ENCODE peak calls at places on chromosome 13, in seven cellular contexts. Q, D, X, Y, A, E and Z are unnamed samples.

GRCh38 chr13:85970727-85971126 is 171.5 kb upstream of the SLITRK6 start:
- DNase-seq in X (no peak), D (no peak), A (no peak), Q (no peak), Y (no peak), E (no peak), Z (no peak)

GRCh38 chr13:33859691-33860303 is 41.8 kb downstream of the RFC3 start:
- DNase-seq in E (no peak), Y (no peak), A (no peak), Q (peak; percentile 92), D (no peak), X (no peak), Z (no peak)

GRCh38 chr13:113854238-113855011 is 9.5 kb downstream of the GAS6 start:
- DNase-seq in D (peak; percentile 82), X (peak; percentile 61), Y (no peak), Q (no peak), E (peak; percentile 13), A (no peak), Z (peak; percentile 9)

GRCh38 chr13:53001444-53001843 is 27.2 kb upstream of the OLFM4 start:
- DNase-seq in D (no peak), A (no peak), Y (no peak), Q (no peak), E (no peak), X (no peak), Z (no peak)

GRCh38 chr13:79282976-79283375 is 123.1 kb downstream of the RBM26 start:
- DNase-seq in A (no peak), D (no peak), X (no peak), E (no peak), Q (peak; percentile 48), Y (no peak), Z (no peak)

GRCh38 chr13:113853518-113854237 is 10.2 kb downstream of the GAS6 start:
- DNase-seq in E (peak; percentile 8), A (no peak), Y (no peak), D (peak; percentile 65), X (peak; percentile 76), Q (no peak), Z (no peak)

GRCh38 chr13:40813662-40814454 is 24.4 kb downstream of the SLC25A15 start:
- DNase-seq in D (no peak), Y (no peak), E (peak; percentile 46), A (no peak), X (no peak), Q (peak; percentile 11), Z (peak; percentile 8)

GRCh38 chr13:47680752-47681151 is 320.3 kb downstream of the SUCLA2 start:
- DNase-seq in E (no peak), A (no peak), Q (peak; percentile 21), X (no peak), Y (no peak), D (no peak), Z (no peak)

GRCh38 chr13:105069106-105069505 is 1466.4 kb downstream of the EFNB2 start:
- DNase-seq in X (no peak), E (no peak), Q (no peak), A (no peak), D (no peak), Y (no peak), Z (no peak)

GRCh38 chr13:30748717-30749116 is 13.4 kb downstream of the ALOX5AP start:
- DNase-seq in A (no peak), Q (no peak), X (no peak), Y (no peak), E (no peak), D (no peak), Z (no peak)

GRCh38 chr13:79450110-79450509 is 30.8 kb upstream of the NDFIP2 start:
- DNase-seq in E (no peak), Y (no peak), D (no peak), Q (no peak), X (no peak), A (no peak), Z (no peak)

GRCh38 chr13:52845766-52846566 is 2.5 kb downstream of the PCDH8 start:
- DNase-seq in X (no peak), A (no peak), D (no peak), Y (no peak), Q (no peak), E (peak; percentile 23), Z (peak; percentile 78)

GRCh38 chr13:113532156-113532806 is 41.8 kb upstream of the DCUN1D2 start:
- DNase-seq in Y (peak; percentile 56), E (no peak), X (no peak), Q (peak; percentile 24), D (peak; percentile 57), A (no peak), Z (no peak)

GRCh38 chr13:63381078-63381859 is 1965.6 kb upstream of the PCDH20 start:
- DNase-seq in Q (peak; percentile 0), D (no peak), A (no peak), E (no peak), X (no peak), Y (no peak), Z (no peak)

GRCh38 chr13:88857256-88857655 is 1186.1 kb downstream of the SLITRK5 start:
- DNase-seq in E (no peak), D (no peak), A (no peak), Q (no peak), Y (no peak), X (no peak), Z (no peak)

GRCh38 chr13:113179374-113180230 is 21.2 kb downstream of the PROZ start:
- DNase-seq in E (no peak), D (no peak), X (no peak), A (no peak), Y (no peak), Q (no peak), Z (no peak)

GRCh38 chr13:52848455-52849190 is at the start of gene PCDH8:
- DNase-seq in X (no peak), A (no peak), E (no peak), Q (no peak), Y (no peak), D (no peak), Z (peak; percentile 69)

GRCh38 chr13:56864451-56864850 is 276.3 kb upstream of the PRR20A start:
- DNase-seq in Q (no peak), X (no peak), E (no peak), D (no peak), Y (no peak), A (no peak), Z (no peak)

GRCh38 chr13:102584423-102584822 is 12.4 kb upstream of the TPP2 start:
- DNase-seq in X (no peak), D (no peak), E (no peak), Q (no peak), Y (no peak), A (no peak), Z (no peak)

GRCh38 chr13:43095771-43096719 is 72.7 kb downstream of the DNAJC15 start:
- DNase-seq in Q (no peak), X (no peak), Y (no peak), E (no peak), A (no peak), D (no peak), Z (no peak)

GRCh38 chr13:23584275-23584674 is 14.1 kb downstream of the TNFRSF19 start:
- DNase-seq in Q (no peak), D (no peak), A (no peak), X (no peak), E (no peak), Y (no peak), Z (no peak)

GRCh38 chr13:23583491-23583890 is 13.3 kb downstream of the TNFRSF19 start:
- DNase-seq in A (no peak), E (no peak), Y (no peak), X (no peak), Q (no peak), D (no peak), Z (no peak)

GRCh38 chr13:23579072-23579885 is 9.1 kb downstream of the TNFRSF19 start:
- DNase-seq in Q (peak; percentile 82), D (peak; percentile 93), X (peak; percentile 93), A (peak; percentile 39), E (peak; percentile 94), Y (peak; percentile 94), Z (peak; percentile 98)

GRCh38 chr13:23578411-23579071 is 8.3 kb downstream of the TNFRSF19 start:
- DNase-seq in D (peak; percentile 83), Q (peak; percentile 70), E (peak; percentile 84), Y (peak; percentile 82), A (no peak), X (peak; percentile 77), Z (peak; percentile 94)

DNA sequence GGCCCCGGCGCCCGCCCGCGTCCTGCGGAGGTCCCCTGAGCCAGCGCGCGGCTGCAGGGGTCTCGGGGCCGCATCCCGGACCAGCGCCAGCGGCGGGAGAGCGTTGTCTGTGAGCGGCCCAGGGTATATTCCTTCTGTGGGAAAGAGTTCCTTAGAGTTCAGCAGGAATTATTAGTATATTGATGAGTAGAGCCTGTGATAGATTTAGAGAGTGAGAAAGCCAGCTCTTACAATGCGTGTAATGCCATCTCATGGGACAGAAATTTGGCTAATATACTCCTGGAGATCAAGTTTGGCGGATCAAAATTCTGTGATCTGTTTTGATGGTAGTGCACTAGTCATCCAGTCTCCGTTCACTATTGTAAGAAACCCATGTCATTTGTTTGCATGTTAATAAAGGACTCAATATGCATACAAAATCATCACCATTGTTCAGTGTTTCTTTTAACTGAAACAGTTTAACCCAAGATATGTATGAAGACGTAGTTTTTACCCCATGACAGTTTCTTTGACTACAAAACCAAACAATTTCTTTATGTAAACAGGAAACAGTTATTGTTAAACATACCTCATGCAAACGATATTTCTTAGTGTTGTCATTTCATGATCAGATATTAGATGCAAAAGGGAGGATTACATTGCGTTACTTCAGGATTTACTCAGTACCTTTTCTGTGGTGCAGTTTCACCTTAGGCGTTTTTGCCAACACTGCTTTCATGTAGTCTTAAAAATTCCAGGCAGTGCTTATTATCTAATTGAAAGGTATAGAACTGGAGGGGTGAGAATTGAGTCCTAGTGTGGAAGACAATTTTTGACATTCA is 9.9 kb downstream of the TNFRSF19 start:
- DNase-seq in Y (no peak), E (no peak), X (no peak), A (no peak), D (no peak), Q (no peak), Z (no peak)
- H3K9me3 ChIP-seq in Y (no peaks in the 10 kb centered on the region), E (no peaks in the 10 kb centered on the region), X (no peaks in the 10 kb centered on the region), A (no peaks in the 10 kb centered on the region), D (no peaks in the 10 kb centered on the region), Q (no peaks in the 10 kb centered on the region), Z (no peaks in the 10 kb centered on the region)

DNA sequence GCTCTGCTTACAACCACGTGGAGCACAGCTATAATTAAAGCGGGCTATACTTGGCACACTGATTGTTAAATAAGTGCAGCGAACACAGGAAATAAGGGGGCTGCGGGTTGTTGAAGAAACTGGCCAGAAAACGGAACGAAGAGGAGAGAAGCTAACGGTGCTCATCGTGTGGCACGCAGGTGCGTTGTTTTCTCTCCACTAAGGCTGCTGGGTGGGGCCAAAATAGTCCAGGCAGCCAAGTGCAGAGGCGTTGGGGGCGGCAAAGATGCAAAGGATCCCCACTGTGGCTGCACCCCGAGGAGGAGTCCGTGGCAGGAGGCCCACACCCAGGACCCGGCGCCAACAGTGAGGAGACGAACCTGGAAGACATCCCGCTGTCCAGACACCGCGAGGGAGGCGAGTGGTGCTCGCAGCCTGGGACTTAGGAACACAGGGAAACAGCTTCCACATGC is 8.1 kb upstream of the ARL11 start:
- DNase-seq in Q (no peak), D (no peak), X (no peak), Y (no peak), A (no peak), E (no peak), Z (no peak)
- H3K4me3 ChIP-seq in Q (peak overlapping the region; percentile 32), D (no peak overlapping the region), X (no peak overlapping the region), Y (no peak overlapping the region), A (no peak overlapping the region), E (no peak overlapping the region), Z (no peak overlapping the region)

GRCh38 chr13:19169991-19170390 is 11.6 kb downstream of the TUBA3C start:
- DNase-seq in Q (no peak), E (no peak), A (no peak), X (no peak), D (no peak), Y (no peak), Z (no peak)
- H3K9me3 ChIP-seq in Q (peaks cover 35% of the 10 kb centered on the region), E (no peaks in the 10 kb centered on the region), A (no peaks in the 10 kb centered on the region), X (no peaks in the 10 kb centered on the region), D (no peaks in the 10 kb centered on the region), Y (no peaks in the 10 kb centered on the region), Z (no peaks in the 10 kb centered on the region)

GRCh38 chr13:27967203-27967735 is 1.8 kb downstream of the CDX2 start:
- DNase-seq in Q (no peak), D (no peak), Y (no peak), E (no peak), A (no peak), X (no peak), Z (no peak)
- H3K4me3 ChIP-seq in Q (no peak overlapping the region), D (no peak overlapping the region), Y (no peak overlapping the region), E (no peak overlapping the region), A (no peak overlapping the region), X (no peak overlapping the region), Z (no peak overlapping the region)